ENCODE peak calls at places on chromosomes 4 and X, in five cellular contexts. J is fibroblast of the aortic adventitia, N is psoas muscle, C is A549, W is tibial nerve. R is an unnamed sample.

GRCh38 chr4:37540486-37540885 is 145.7 kb downstream of the RELL1 start:
- DNase-seq in J (no peak), N (no peak), C (no peak), W (no peak), R (no peak)

GRCh38 chr4:97185233-97185632 is 958.0 kb downstream of the STPG2 start:
- DNase-seq in J (no peak), N (no peak), C (no peak), W (no peak), R (no peak)

GRCh38 chr4:40482985-40483647 is 146.5 kb downstream of the RBM47 start:
- DNase-seq in J (no peak), N (no peak), C (no peak), W (no peak), R (no peak)

GRCh38 chr4:33685939-33686338 is 2558.4 kb downstream of the ARAP2 start:
- DNase-seq in J (no peak), N (no peak), C (no peak), W (no peak), R (no peak)

GRCh38 chr4:7573692-7574091 is 139.0 kb upstream of the PSAPL1 start:
- DNase-seq in J (no peak), N (no peak), C (no peak), W (no peak), R (no peak)

GRCh38 chr4:23305026-23305425 is 584.8 kb downstream of the PPARGC1A start:
- DNase-seq in J (no peak), N (no peak), C (no peak), W (no peak), R (no peak)

GRCh38 chrX:63428348-63428747 is 77.2 kb upstream of the SPIN4 start:
- DNase-seq in J (no peak), N (no peak), C (no peak), W (no peak), R (no peak)

GRCh38 chr4:183326853-183327252 is 4.6 kb upstream of the CLDN24 start:
- DNase-seq in J (no peak), N (no peak), C (no peak), W (no peak), R (no peak)

GRCh38 chr4:183158062-183158461 is 59.0 kb downstream of the WWC2 start:
- DNase-seq in J (peak; percentile 30), N (no peak), C (no peak), W (no peak), R (no peak)

GRCh38 chr4:173498023-173498422 is 32.0 kb downstream of the HAND2 start:
- DNase-seq in J (no peak), N (no peak), C (no peak), W (no peak), R (no peak)

GRCh38 chrX:155962906-155963305 is 34.6 kb upstream of the IL9R start:
- DNase-seq in J (no peak), N (no peak), C (no peak), W (no peak), R (no peak)

GRCh38 chrX:134236690-134237362 is at the start of gene CCDC160:
- DNase-seq in J (no peak), N (peak; percentile 76), C (peak; percentile 7), W (peak; percentile 8), R (no peak)

GRCh38 chr4:26320159-26320452 is 708 bp upstream of the RBPJ start:
- DNase-seq in J (peak; percentile 37), N (no peak), C (no peak), W (no peak), R (no peak)

GRCh38 chr4:104491826-104492771 is 2.6 kb downstream of the CXXC4 start:
- DNase-seq in J (no peak), N (no peak), C (peak; percentile 13), W (no peak), R (no peak)

GRCh38 chr4:79083406-79084010 is 144.3 kb upstream of the PAQR3 start:
- DNase-seq in J (no peak), N (no peak), C (no peak), W (peak; percentile 22), R (no peak)

GRCh38 chr4:1597021-1597931 is 86.8 kb downstream of the FAM53A start:
- DNase-seq in J (no peak), N (peak; percentile 36), C (no peak), W (no peak), R (no peak)

GRCh38 chr4:173794662-173795061 is 264.6 kb upstream of the HAND2 start:
- DNase-seq in J (peak; percentile 69), N (no peak), C (no peak), W (no peak), R (no peak)

GRCh38 chr4:94641702-94642560 is 115.8 kb upstream of the BMPR1B start:
- DNase-seq in J (peak; percentile 58), N (no peak), C (peak; percentile 84), W (no peak), R (no peak)

GRCh38 chr4:10670346-10670745 is 14.2 kb downstream of the CLNK start:
- DNase-seq in J (no peak), N (no peak), C (no peak), W (no peak), R (no peak)

GRCh38 chr4:119841361-119841760 is 212.8 kb upstream of the PDE5A start:
- DNase-seq in J (no peak), N (no peak), C (no peak), W (no peak), R (no peak)

GRCh38 chr4:122007016-122007415 is 55.2 kb upstream of the TRPC3 start:
- DNase-seq in J (no peak), N (no peak), C (no peak), W (no peak), R (no peak)

GRCh38 chr4:2891294-2891693 is 47.6 kb downstream of the ADD1 start:
- DNase-seq in J (peak; percentile 66), N (no peak), C (peak; percentile 10), W (no peak), R (no peak)

GRCh38 chr4:41294445-41295062 is 37.8 kb downstream of the UCHL1 start:
- DNase-seq in J (no peak), N (no peak), C (peak; percentile 61), W (no peak), R (no peak)

GRCh38 chrX:103792916-103793540 is 16.4 kb downstream of the PLP1 start:
- DNase-seq in J (peak; percentile 75), N (no peak), C (no peak), W (no peak), R (no peak)

GRCh38 chrX:37646254-37646653 is 39.3 kb upstream of the XK start:
- DNase-seq in J (no peak), N (no peak), C (peak; percentile 1), W (no peak), R (no peak)

GRCh38 chr4:189090174-189090814 is 850.4 kb upstream of the FRG1 start:
- DNase-seq in J (no peak), N (no peak), C (peak; percentile 30), W (no peak), R (no peak)

DNA sequence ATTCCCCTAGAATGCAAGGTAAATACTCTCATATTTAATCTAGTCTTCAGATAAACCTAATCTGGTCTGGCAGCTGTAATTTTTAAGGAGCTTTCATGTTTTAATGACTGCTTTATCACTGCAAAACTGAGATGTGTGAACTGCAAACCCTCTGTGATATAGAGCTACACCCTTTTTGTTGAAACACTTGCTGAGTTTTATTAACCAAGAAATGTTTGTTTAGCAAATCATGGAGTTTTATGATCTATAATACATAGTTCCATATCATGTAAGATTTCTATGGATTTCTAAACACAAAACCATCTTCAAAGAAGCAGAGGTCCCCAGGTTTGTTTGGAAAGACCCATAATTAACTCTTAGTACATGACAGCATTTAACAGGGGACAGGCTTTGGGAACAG is 126.4 kb downstream of the BTC start:
- DNase-seq in J (no peak), N (no peak), C (no peak), W (no peak), R (no peak)
- H3K4me3 ChIP-seq in J (no peak overlapping the region), N (no peak overlapping the region), C (no peak overlapping the region), W (no peak overlapping the region), R (no peak overlapping the region)

DNA sequence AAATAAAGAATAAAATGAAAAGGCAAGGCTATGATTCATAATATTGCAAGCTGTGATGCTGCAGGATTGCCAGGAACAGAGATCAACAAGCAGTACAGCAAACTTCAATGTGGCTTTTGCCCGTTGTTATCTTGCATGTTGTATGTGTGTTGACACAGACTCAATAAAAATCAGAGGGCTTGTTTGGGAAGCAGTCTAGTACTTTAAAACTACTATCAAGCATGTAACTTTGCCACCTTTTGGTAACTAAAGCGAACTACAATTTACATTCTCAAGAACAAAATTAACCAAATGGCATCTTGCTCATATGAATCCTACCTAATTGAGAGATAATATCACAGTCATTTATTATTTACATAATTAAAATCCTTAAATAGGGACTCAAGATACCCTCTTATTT is 79.8 kb upstream of the GPM6A start:
- DNase-seq in J (peak; percentile 0), N (no peak), C (peak; percentile 25), W (no peak), R (no peak)
- TF ChIP-seq CTCF in J (peak; percentile 5), N (no peak), C (peak; percentile 38), W (no peak), R (no peak)

DNA sequence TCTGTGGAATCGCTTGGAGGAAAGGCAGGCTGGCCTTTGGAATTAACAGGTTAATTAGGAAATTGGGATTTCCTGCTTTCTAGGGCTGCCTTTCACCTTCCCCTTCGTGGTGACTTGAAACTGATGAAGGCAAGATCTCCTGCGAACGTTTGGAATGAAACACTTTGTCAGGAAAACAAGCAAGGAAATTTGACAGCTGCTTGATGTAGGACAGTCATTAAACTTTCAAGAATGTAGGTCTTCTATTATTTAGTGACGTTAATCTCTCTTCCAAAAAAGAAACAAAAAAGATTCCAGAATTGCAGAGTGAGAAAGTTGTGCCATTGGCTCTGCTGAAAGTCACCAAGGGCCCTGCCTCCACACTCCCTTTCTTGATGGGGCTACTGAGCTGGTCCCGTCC is 155.6 kb upstream of the SCML1 start:
- DNase-seq in J (no peak), N (no peak), C (no peak), W (no peak), R (no peak)
- H3K4me3 ChIP-seq in J (no peak overlapping the region), N (no peak overlapping the region), C (no peak overlapping the region), W (no peak overlapping the region), R (no peak overlapping the region)

GRCh38 chr4:138851626-138852443 is 163.7 kb upstream of the NOCT start:
- DNase-seq in J (no peak), N (no peak), C (no peak), W (no peak), R (no peak)
- TF ChIP-seq CTCF in J (no peak), N (no peak), C (no peak), W (no peak), R (no peak)

DNA sequence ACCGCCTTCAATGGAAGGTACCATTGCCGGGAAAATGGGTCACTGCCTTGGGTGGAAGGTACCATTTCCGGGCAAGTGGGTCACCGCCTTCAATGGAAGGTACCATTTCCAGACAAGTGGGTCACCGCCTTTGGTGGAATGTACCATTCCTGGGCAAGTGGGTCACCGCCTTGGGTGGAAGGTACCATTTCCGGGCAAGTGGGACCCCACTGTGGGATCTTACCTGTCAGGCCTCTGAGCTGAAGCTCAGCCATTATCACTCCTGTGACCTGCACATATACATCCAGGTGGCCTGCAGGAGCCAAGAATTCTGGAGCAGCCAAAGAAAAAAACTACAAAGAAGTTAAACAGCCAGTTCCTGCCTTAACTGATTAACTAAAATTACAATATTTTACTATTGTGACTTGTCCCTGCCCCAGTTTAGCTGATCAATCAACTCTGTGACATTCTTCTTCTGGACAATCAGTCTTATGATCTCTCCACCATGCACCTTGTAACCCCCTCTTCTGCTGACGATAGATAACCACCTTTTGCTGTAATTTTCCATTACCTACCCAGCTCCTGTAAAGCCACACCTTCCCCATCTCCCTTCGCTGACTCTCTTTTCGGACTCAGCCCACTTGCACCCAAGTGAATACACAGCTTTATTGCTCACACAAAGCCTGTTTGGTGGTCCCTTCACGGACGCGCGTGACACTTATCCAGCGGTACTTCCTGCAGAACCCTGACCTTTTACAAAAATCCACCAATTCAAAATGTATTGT is 313.2 kb downstream of the DHRSX start:
- DNase-seq in J (no peak), N (no peak), C (no peak), W (no peak), R (no peak)
- H3K4me3 ChIP-seq in J (no peak overlapping the region), N (no peak overlapping the region), C (no peak overlapping the region), W (no peak overlapping the region), R (no peak overlapping the region)